ENCODE peak calls at places on chromosomes 1 and 21, in nine cellular contexts. One of them, this sample, is unnamed.

GRCh38 chr1:207084241-207084640 is 4.4 kb upstream of the C4BPB start:
- DNase-seq in activated T-helper 9 cell treated with anti-CD3 and anti-CD28 coated beads, Interleukin-2, amount 50 U/mL, for 16 hours: no peak
- DNase-seq in amygdala: no peak
- DNase-seq in fibroblast of pulmonary artery: no peak
- DNase-seq in caudate nucleus: no peak
- DNase-seq in activated CD4-positive, alpha-beta T cell treated with anti-CD3 and anti-CD28 coated beads for 24 hours: no peak
- DNase-seq in CD8-positive, alpha-beta T cell: no peak
- DNase-seq in RWPE1: no peak
- DNase-seq in stimulated activated CD8-positive, alpha-beta memory T cell treated with anti-CD3 and anti-CD28 coated beads, Interleukin-4, amount 100 ng/mL, for 4 hours: no peak
- DNase-seq in this sample: no peak

GRCh38 chr1:20465187-20465586 is 20.8 kb downstream of the CAMK2N1 start:
- DNase-seq in activated T-helper 9 cell treated with anti-CD3 and anti-CD28 coated beads, Interleukin-2, amount 50 U/mL, for 16 hours: no peak
- DNase-seq in amygdala: no peak
- DNase-seq in fibroblast of pulmonary artery: no peak
- DNase-seq in caudate nucleus: no peak
- DNase-seq in activated CD4-positive, alpha-beta T cell treated with anti-CD3 and anti-CD28 coated beads for 24 hours: no peak
- DNase-seq in CD8-positive, alpha-beta T cell: no peak
- DNase-seq in RWPE1: no peak
- DNase-seq in stimulated activated CD8-positive, alpha-beta memory T cell treated with anti-CD3 and anti-CD28 coated beads, Interleukin-4, amount 100 ng/mL, for 4 hours: no peak
- DNase-seq in this sample: no peak

GRCh38 chr21:25862112-25862511 is 127.3 kb downstream of the GABPA start:
- DNase-seq in activated T-helper 9 cell treated with anti-CD3 and anti-CD28 coated beads, Interleukin-2, amount 50 U/mL, for 16 hours: no peak
- DNase-seq in amygdala: no peak
- DNase-seq in fibroblast of pulmonary artery: no peak
- DNase-seq in caudate nucleus: no peak
- DNase-seq in activated CD4-positive, alpha-beta T cell treated with anti-CD3 and anti-CD28 coated beads for 24 hours: no peak
- DNase-seq in CD8-positive, alpha-beta T cell: no peak
- DNase-seq in RWPE1: no peak
- DNase-seq in stimulated activated CD8-positive, alpha-beta memory T cell treated with anti-CD3 and anti-CD28 coated beads, Interleukin-4, amount 100 ng/mL, for 4 hours: no peak
- DNase-seq in this sample: no peak

GRCh38 chr1:71964188-71964587 is 318.2 kb downstream of the NEGR1 start:
- DNase-seq in activated T-helper 9 cell treated with anti-CD3 and anti-CD28 coated beads, Interleukin-2, amount 50 U/mL, for 16 hours: no peak
- DNase-seq in amygdala: no peak
- DNase-seq in fibroblast of pulmonary artery: no peak
- DNase-seq in caudate nucleus: no peak
- DNase-seq in activated CD4-positive, alpha-beta T cell treated with anti-CD3 and anti-CD28 coated beads for 24 hours: no peak
- DNase-seq in CD8-positive, alpha-beta T cell: no peak
- DNase-seq in RWPE1: no peak
- DNase-seq in stimulated activated CD8-positive, alpha-beta memory T cell treated with anti-CD3 and anti-CD28 coated beads, Interleukin-4, amount 100 ng/mL, for 4 hours: no peak
- DNase-seq in this sample: no peak

GRCh38 chr1:96580920-96581319 is 140.7 kb upstream of the PTBP2 start:
- DNase-seq in activated T-helper 9 cell treated with anti-CD3 and anti-CD28 coated beads, Interleukin-2, amount 50 U/mL, for 16 hours: no peak
- DNase-seq in amygdala: no peak
- DNase-seq in fibroblast of pulmonary artery: no peak
- DNase-seq in caudate nucleus: no peak
- DNase-seq in activated CD4-positive, alpha-beta T cell treated with anti-CD3 and anti-CD28 coated beads for 24 hours: no peak
- DNase-seq in CD8-positive, alpha-beta T cell: no peak
- DNase-seq in RWPE1: no peak
- DNase-seq in stimulated activated CD8-positive, alpha-beta memory T cell treated with anti-CD3 and anti-CD28 coated beads, Interleukin-4, amount 100 ng/mL, for 4 hours: no peak
- DNase-seq in this sample: no peak

GRCh38 chr1:189851806-189852367 is 625.8 kb downstream of the BRINP3 start:
- DNase-seq in activated T-helper 9 cell treated with anti-CD3 and anti-CD28 coated beads, Interleukin-2, amount 50 U/mL, for 16 hours: no peak
- DNase-seq in amygdala: no peak
- DNase-seq in fibroblast of pulmonary artery: no peak
- DNase-seq in caudate nucleus: no peak
- DNase-seq in activated CD4-positive, alpha-beta T cell treated with anti-CD3 and anti-CD28 coated beads for 24 hours: no peak
- DNase-seq in CD8-positive, alpha-beta T cell: no peak
- DNase-seq in RWPE1: no peak
- DNase-seq in stimulated activated CD8-positive, alpha-beta memory T cell treated with anti-CD3 and anti-CD28 coated beads, Interleukin-4, amount 100 ng/mL, for 4 hours: no peak
- DNase-seq in this sample: no peak

GRCh38 chr1:48035371-48036141 is 38.4 kb upstream of the TRABD2B start:
- DNase-seq in activated T-helper 9 cell treated with anti-CD3 and anti-CD28 coated beads, Interleukin-2, amount 50 U/mL, for 16 hours: no peak
- DNase-seq in amygdala: no peak
- DNase-seq in fibroblast of pulmonary artery: no peak
- DNase-seq in caudate nucleus: no peak
- DNase-seq in activated CD4-positive, alpha-beta T cell treated with anti-CD3 and anti-CD28 coated beads for 24 hours: no peak
- DNase-seq in CD8-positive, alpha-beta T cell: no peak
- DNase-seq in RWPE1: no peak
- DNase-seq in stimulated activated CD8-positive, alpha-beta memory T cell treated with anti-CD3 and anti-CD28 coated beads, Interleukin-4, amount 100 ng/mL, for 4 hours: no peak
- DNase-seq in this sample: no peak

GRCh38 chr21:44914176-44914874 is 6.4 kb downstream of the ITGB2 start:
- DNase-seq in activated T-helper 9 cell treated with anti-CD3 and anti-CD28 coated beads, Interleukin-2, amount 50 U/mL, for 16 hours: peak; percentile 32
- DNase-seq in amygdala: no peak
- DNase-seq in fibroblast of pulmonary artery: no peak
- DNase-seq in caudate nucleus: no peak
- DNase-seq in activated CD4-positive, alpha-beta T cell treated with anti-CD3 and anti-CD28 coated beads for 24 hours: no peak
- DNase-seq in CD8-positive, alpha-beta T cell: peak; percentile 49
- DNase-seq in RWPE1: no peak
- DNase-seq in stimulated activated CD8-positive, alpha-beta memory T cell treated with anti-CD3 and anti-CD28 coated beads, Interleukin-4, amount 100 ng/mL, for 4 hours: no peak
- DNase-seq in this sample: no peak

GRCh38 chr1:3283849-3284248 is 170.6 kb upstream of the ARHGEF16 start:
- DNase-seq in activated T-helper 9 cell treated with anti-CD3 and anti-CD28 coated beads, Interleukin-2, amount 50 U/mL, for 16 hours: no peak
- DNase-seq in amygdala: no peak
- DNase-seq in fibroblast of pulmonary artery: peak; percentile 1
- DNase-seq in caudate nucleus: no peak
- DNase-seq in activated CD4-positive, alpha-beta T cell treated with anti-CD3 and anti-CD28 coated beads for 24 hours: no peak
- DNase-seq in CD8-positive, alpha-beta T cell: no peak
- DNase-seq in RWPE1: peak; percentile 25
- DNase-seq in stimulated activated CD8-positive, alpha-beta memory T cell treated with anti-CD3 and anti-CD28 coated beads, Interleukin-4, amount 100 ng/mL, for 4 hours: no peak
- DNase-seq in this sample: no peak

GRCh38 chr1:151986501-151987190 is 7.0 kb downstream of the S100A10 start:
- DNase-seq in activated T-helper 9 cell treated with anti-CD3 and anti-CD28 coated beads, Interleukin-2, amount 50 U/mL, for 16 hours: no peak
- DNase-seq in amygdala: no peak
- DNase-seq in fibroblast of pulmonary artery: no peak
- DNase-seq in caudate nucleus: no peak
- DNase-seq in activated CD4-positive, alpha-beta T cell treated with anti-CD3 and anti-CD28 coated beads for 24 hours: no peak
- DNase-seq in CD8-positive, alpha-beta T cell: no peak
- DNase-seq in RWPE1: no peak
- DNase-seq in stimulated activated CD8-positive, alpha-beta memory T cell treated with anti-CD3 and anti-CD28 coated beads, Interleukin-4, amount 100 ng/mL, for 4 hours: no peak
- DNase-seq in this sample: no peak

GRCh38 chr1:229696385-229696784 is 70.3 kb downstream of the URB2 start:
- DNase-seq in activated T-helper 9 cell treated with anti-CD3 and anti-CD28 coated beads, Interleukin-2, amount 50 U/mL, for 16 hours: no peak
- DNase-seq in amygdala: no peak
- DNase-seq in fibroblast of pulmonary artery: no peak
- DNase-seq in caudate nucleus: no peak
- DNase-seq in activated CD4-positive, alpha-beta T cell treated with anti-CD3 and anti-CD28 coated beads for 24 hours: no peak
- DNase-seq in CD8-positive, alpha-beta T cell: no peak
- DNase-seq in RWPE1: no peak
- DNase-seq in stimulated activated CD8-positive, alpha-beta memory T cell treated with anti-CD3 and anti-CD28 coated beads, Interleukin-4, amount 100 ng/mL, for 4 hours: no peak
- DNase-seq in this sample: no peak

GRCh38 chr1:93874025-93874651 is 4.9 kb downstream of the DNTTIP2 start:
- DNase-seq in activated T-helper 9 cell treated with anti-CD3 and anti-CD28 coated beads, Interleukin-2, amount 50 U/mL, for 16 hours: no peak
- DNase-seq in amygdala: no peak
- DNase-seq in fibroblast of pulmonary artery: peak; percentile 68
- DNase-seq in caudate nucleus: no peak
- DNase-seq in activated CD4-positive, alpha-beta T cell treated with anti-CD3 and anti-CD28 coated beads for 24 hours: no peak
- DNase-seq in CD8-positive, alpha-beta T cell: no peak
- DNase-seq in RWPE1: peak; percentile 13
- DNase-seq in stimulated activated CD8-positive, alpha-beta memory T cell treated with anti-CD3 and anti-CD28 coated beads, Interleukin-4, amount 100 ng/mL, for 4 hours: no peak
- DNase-seq in this sample: no peak

GRCh38 chr1:54136269-54136896 is 16.4 kb downstream of the CDCP2 start:
- DNase-seq in activated T-helper 9 cell treated with anti-CD3 and anti-CD28 coated beads, Interleukin-2, amount 50 U/mL, for 16 hours: no peak
- DNase-seq in amygdala: no peak
- DNase-seq in fibroblast of pulmonary artery: no peak
- DNase-seq in caudate nucleus: no peak
- DNase-seq in activated CD4-positive, alpha-beta T cell treated with anti-CD3 and anti-CD28 coated beads for 24 hours: no peak
- DNase-seq in CD8-positive, alpha-beta T cell: no peak
- DNase-seq in RWPE1: no peak
- DNase-seq in stimulated activated CD8-positive, alpha-beta memory T cell treated with anti-CD3 and anti-CD28 coated beads, Interleukin-4, amount 100 ng/mL, for 4 hours: no peak
- DNase-seq in this sample: no peak

GRCh38 chr1:42733415-42734200 is 6.4 kb downstream of the CLDN19 start:
- DNase-seq in activated T-helper 9 cell treated with anti-CD3 and anti-CD28 coated beads, Interleukin-2, amount 50 U/mL, for 16 hours: no peak
- DNase-seq in amygdala: no peak
- DNase-seq in fibroblast of pulmonary artery: no peak
- DNase-seq in caudate nucleus: no peak
- DNase-seq in activated CD4-positive, alpha-beta T cell treated with anti-CD3 and anti-CD28 coated beads for 24 hours: no peak
- DNase-seq in CD8-positive, alpha-beta T cell: no peak
- DNase-seq in RWPE1: no peak
- DNase-seq in stimulated activated CD8-positive, alpha-beta memory T cell treated with anti-CD3 and anti-CD28 coated beads, Interleukin-4, amount 100 ng/mL, for 4 hours: no peak
- DNase-seq in this sample: no peak

GRCh38 chr1:1907098-1907736 is 7.8 kb upstream of the CALML6 start:
- DNase-seq in activated T-helper 9 cell treated with anti-CD3 and anti-CD28 coated beads, Interleukin-2, amount 50 U/mL, for 16 hours: no peak
- DNase-seq in amygdala: no peak
- DNase-seq in fibroblast of pulmonary artery: no peak
- DNase-seq in caudate nucleus: no peak
- DNase-seq in activated CD4-positive, alpha-beta T cell treated with anti-CD3 and anti-CD28 coated beads for 24 hours: no peak
- DNase-seq in CD8-positive, alpha-beta T cell: no peak
- DNase-seq in RWPE1: peak; percentile 70
- DNase-seq in stimulated activated CD8-positive, alpha-beta memory T cell treated with anti-CD3 and anti-CD28 coated beads, Interleukin-4, amount 100 ng/mL, for 4 hours: no peak
- DNase-seq in this sample: no peak

GRCh38 chr1:45035631-45036301 is 23.7 kb downstream of the UROD start:
- DNase-seq in activated T-helper 9 cell treated with anti-CD3 and anti-CD28 coated beads, Interleukin-2, amount 50 U/mL, for 16 hours: no peak
- DNase-seq in amygdala: no peak
- DNase-seq in fibroblast of pulmonary artery: no peak
- DNase-seq in caudate nucleus: no peak
- DNase-seq in activated CD4-positive, alpha-beta T cell treated with anti-CD3 and anti-CD28 coated beads for 24 hours: no peak
- DNase-seq in CD8-positive, alpha-beta T cell: no peak
- DNase-seq in RWPE1: no peak
- DNase-seq in stimulated activated CD8-positive, alpha-beta memory T cell treated with anti-CD3 and anti-CD28 coated beads, Interleukin-4, amount 100 ng/mL, for 4 hours: no peak
- DNase-seq in this sample: no peak

GRCh38 chr21:26449161-26449560 is 123.9 kb downstream of the CYYR1 start:
- DNase-seq in activated T-helper 9 cell treated with anti-CD3 and anti-CD28 coated beads, Interleukin-2, amount 50 U/mL, for 16 hours: no peak
- DNase-seq in amygdala: no peak
- DNase-seq in fibroblast of pulmonary artery: peak; percentile 86
- DNase-seq in caudate nucleus: no peak
- DNase-seq in activated CD4-positive, alpha-beta T cell treated with anti-CD3 and anti-CD28 coated beads for 24 hours: no peak
- DNase-seq in CD8-positive, alpha-beta T cell: no peak
- DNase-seq in RWPE1: peak; percentile 56
- DNase-seq in stimulated activated CD8-positive, alpha-beta memory T cell treated with anti-CD3 and anti-CD28 coated beads, Interleukin-4, amount 100 ng/mL, for 4 hours: no peak
- DNase-seq in this sample: no peak

GRCh38 chr1:22870201-22870871 is 102.3 kb downstream of the LACTBL1 start:
- DNase-seq in activated T-helper 9 cell treated with anti-CD3 and anti-CD28 coated beads, Interleukin-2, amount 50 U/mL, for 16 hours: no peak
- DNase-seq in amygdala: no peak
- DNase-seq in fibroblast of pulmonary artery: peak; percentile 60
- DNase-seq in caudate nucleus: no peak
- DNase-seq in activated CD4-positive, alpha-beta T cell treated with anti-CD3 and anti-CD28 coated beads for 24 hours: no peak
- DNase-seq in CD8-positive, alpha-beta T cell: no peak
- DNase-seq in RWPE1: no peak
- DNase-seq in stimulated activated CD8-positive, alpha-beta memory T cell treated with anti-CD3 and anti-CD28 coated beads, Interleukin-4, amount 100 ng/mL, for 4 hours: no peak
- DNase-seq in this sample: no peak

GRCh38 chr1:167082511-167083027 is 7.6 kb downstream of the GPA33 start:
- DNase-seq in activated T-helper 9 cell treated with anti-CD3 and anti-CD28 coated beads, Interleukin-2, amount 50 U/mL, for 16 hours: no peak
- DNase-seq in amygdala: no peak
- DNase-seq in fibroblast of pulmonary artery: no peak
- DNase-seq in caudate nucleus: no peak
- DNase-seq in activated CD4-positive, alpha-beta T cell treated with anti-CD3 and anti-CD28 coated beads for 24 hours: no peak
- DNase-seq in CD8-positive, alpha-beta T cell: no peak
- DNase-seq in RWPE1: no peak
- DNase-seq in stimulated activated CD8-positive, alpha-beta memory T cell treated with anti-CD3 and anti-CD28 coated beads, Interleukin-4, amount 100 ng/mL, for 4 hours: no peak
- DNase-seq in this sample: no peak

GRCh38 chr1:100714599-100714998 is 4.9 kb upstream of the VCAM1 start:
- DNase-seq in activated T-helper 9 cell treated with anti-CD3 and anti-CD28 coated beads, Interleukin-2, amount 50 U/mL, for 16 hours: no peak
- DNase-seq in amygdala: no peak
- DNase-seq in fibroblast of pulmonary artery: no peak
- DNase-seq in caudate nucleus: no peak
- DNase-seq in activated CD4-positive, alpha-beta T cell treated with anti-CD3 and anti-CD28 coated beads for 24 hours: no peak
- DNase-seq in CD8-positive, alpha-beta T cell: no peak
- DNase-seq in RWPE1: no peak
- DNase-seq in stimulated activated CD8-positive, alpha-beta memory T cell treated with anti-CD3 and anti-CD28 coated beads, Interleukin-4, amount 100 ng/mL, for 4 hours: no peak
- DNase-seq in this sample: no peak

GRCh38 chr21:45378258-45378966 is 26.6 kb upstream of the COL18A1 start:
- DNase-seq in activated T-helper 9 cell treated with anti-CD3 and anti-CD28 coated beads, Interleukin-2, amount 50 U/mL, for 16 hours: no peak
- DNase-seq in amygdala: no peak
- DNase-seq in fibroblast of pulmonary artery: no peak
- DNase-seq in caudate nucleus: no peak
- DNase-seq in activated CD4-positive, alpha-beta T cell treated with anti-CD3 and anti-CD28 coated beads for 24 hours: no peak
- DNase-seq in CD8-positive, alpha-beta T cell: no peak
- DNase-seq in RWPE1: no peak
- DNase-seq in stimulated activated CD8-positive, alpha-beta memory T cell treated with anti-CD3 and anti-CD28 coated beads, Interleukin-4, amount 100 ng/mL, for 4 hours: no peak
- DNase-seq in this sample: no peak

GRCh38 chr1:27070390-27071048 is 57.9 kb upstream of the TENT5B start:
- DNase-seq in activated T-helper 9 cell treated with anti-CD3 and anti-CD28 coated beads, Interleukin-2, amount 50 U/mL, for 16 hours: no peak
- DNase-seq in amygdala: no peak
- DNase-seq in fibroblast of pulmonary artery: no peak
- DNase-seq in caudate nucleus: no peak
- DNase-seq in activated CD4-positive, alpha-beta T cell treated with anti-CD3 and anti-CD28 coated beads for 24 hours: no peak
- DNase-seq in CD8-positive, alpha-beta T cell: no peak
- DNase-seq in RWPE1: no peak
- DNase-seq in stimulated activated CD8-positive, alpha-beta memory T cell treated with anti-CD3 and anti-CD28 coated beads, Interleukin-4, amount 100 ng/mL, for 4 hours: no peak
- DNase-seq in this sample: peak; percentile 50

GRCh38 chr1:12424793-12425192 is 193.2 kb downstream of the DHRS3 start:
- DNase-seq in activated T-helper 9 cell treated with anti-CD3 and anti-CD28 coated beads, Interleukin-2, amount 50 U/mL, for 16 hours: no peak
- DNase-seq in amygdala: no peak
- DNase-seq in fibroblast of pulmonary artery: no peak
- DNase-seq in caudate nucleus: no peak
- DNase-seq in activated CD4-positive, alpha-beta T cell treated with anti-CD3 and anti-CD28 coated beads for 24 hours: no peak
- DNase-seq in CD8-positive, alpha-beta T cell: no peak
- DNase-seq in RWPE1: no peak
- DNase-seq in stimulated activated CD8-positive, alpha-beta memory T cell treated with anti-CD3 and anti-CD28 coated beads, Interleukin-4, amount 100 ng/mL, for 4 hours: no peak
- DNase-seq in this sample: no peak

GRCh38 chr1:156571261-156571958 is 955 bp downstream of the IQGAP3 start:
- DNase-seq in activated T-helper 9 cell treated with anti-CD3 and anti-CD28 coated beads, Interleukin-2, amount 50 U/mL, for 16 hours: no peak
- DNase-seq in amygdala: no peak
- DNase-seq in fibroblast of pulmonary artery: peak; percentile 67
- DNase-seq in caudate nucleus: no peak
- DNase-seq in activated CD4-positive, alpha-beta T cell treated with anti-CD3 and anti-CD28 coated beads for 24 hours: no peak
- DNase-seq in CD8-positive, alpha-beta T cell: no peak
- DNase-seq in RWPE1: peak; percentile 61
- DNase-seq in stimulated activated CD8-positive, alpha-beta memory T cell treated with anti-CD3 and anti-CD28 coated beads, Interleukin-4, amount 100 ng/mL, for 4 hours: no peak
- DNase-seq in this sample: no peak

GRCh38 chr1:23081376-23081775 is 62.1 kb downstream of the KDM1A start:
- DNase-seq in activated T-helper 9 cell treated with anti-CD3 and anti-CD28 coated beads, Interleukin-2, amount 50 U/mL, for 16 hours: no peak
- DNase-seq in amygdala: no peak
- DNase-seq in fibroblast of pulmonary artery: no peak
- DNase-seq in caudate nucleus: no peak
- DNase-seq in activated CD4-positive, alpha-beta T cell treated with anti-CD3 and anti-CD28 coated beads for 24 hours: no peak
- DNase-seq in CD8-positive, alpha-beta T cell: no peak
- DNase-seq in RWPE1: peak; percentile 45
- DNase-seq in stimulated activated CD8-positive, alpha-beta memory T cell treated with anti-CD3 and anti-CD28 coated beads, Interleukin-4, amount 100 ng/mL, for 4 hours: no peak
- DNase-seq in this sample: no peak